ENCODE peak calls at places on chromosome 12, in four cellular contexts. One of them, this sample, is unnamed.
A peak's percentile ranks its signal among the peaks of the same experiment; 100 is the strongest.

GRCh38 chr12:3004655-3005565 is 45.7 kb downstream of the TEAD4 start:
- DNase-seq in LoVo: no peak
- DNase-seq in midbrain: peak; percentile 12
- DNase-seq in AG09319: no peak
- DNase-seq in this sample: no peak

GRCh38 chr12:68420225-68421008 is 88.3 kb upstream of the MDM1 start:
- DNase-seq in LoVo: no peak
- DNase-seq in midbrain: peak; percentile 16
- DNase-seq in AG09319: no peak
- DNase-seq in this sample: no peak

GRCh38 chr12:23721268-23721667 is 228.2 kb downstream of the SOX5 start:
- DNase-seq in LoVo: no peak
- DNase-seq in midbrain: no peak
- DNase-seq in AG09319: no peak
- DNase-seq in this sample: no peak

GRCh38 chr12:52320784-52321400 is at the start of gene KRT83:
- DNase-seq in LoVo: no peak
- DNase-seq in midbrain: no peak
- DNase-seq in AG09319: no peak
- DNase-seq in this sample: no peak

GRCh38 chr12:10048531-10048930 is 18.0 kb downstream of the CLEC9A start:
- DNase-seq in LoVo: no peak
- DNase-seq in midbrain: peak; percentile 35
- DNase-seq in AG09319: no peak
- DNase-seq in this sample: no peak

GRCh38 chr12:116525418-116526001 is 33.7 kb upstream of the MAP1LC3B2 start:
- DNase-seq in LoVo: peak; percentile 71
- DNase-seq in midbrain: no peak
- DNase-seq in AG09319: peak; percentile 67
- DNase-seq in this sample: peak; percentile 55

GRCh38 chr12:117141097-117141898 is 42.1 kb upstream of the TESC start:
- DNase-seq in LoVo: no peak
- DNase-seq in midbrain: no peak
- DNase-seq in AG09319: no peak
- DNase-seq in this sample: no peak

GRCh38 chr12:5166976-5167375 is 123.3 kb downstream of the KCNA5 start:
- DNase-seq in LoVo: peak; percentile 23
- DNase-seq in midbrain: no peak
- DNase-seq in AG09319: peak; percentile 93
- DNase-seq in this sample: no peak

GRCh38 chr12:89058393-89058792 is 293.9 kb downstream of the DUSP6 start:
- DNase-seq in LoVo: no peak
- DNase-seq in midbrain: no peak
- DNase-seq in AG09319: no peak
- DNase-seq in this sample: no peak

GRCh38 chr12:1805441-1806081 is 14.8 kb upstream of the LRTM2 start:
- DNase-seq in LoVo: no peak
- DNase-seq in midbrain: no peak
- DNase-seq in AG09319: no peak
- DNase-seq in this sample: no peak

GRCh38 chr12:25615119-25615518 is 62.0 kb upstream of the LMNTD1 start:
- DNase-seq in LoVo: peak; percentile 14
- DNase-seq in midbrain: no peak
- DNase-seq in AG09319: peak; percentile 83
- DNase-seq in this sample: peak; percentile 19

GRCh38 chr12:53096089-53096741 is 1.3 kb upstream of the IGFBP6 start:
- DNase-seq in LoVo: no peak
- DNase-seq in midbrain: no peak
- DNase-seq in AG09319: peak; percentile 85
- DNase-seq in this sample: no peak

GRCh38 chr12:130375296-130375695 is 37.6 kb downstream of the PIWIL1 start:
- DNase-seq in LoVo: no peak
- DNase-seq in midbrain: no peak
- DNase-seq in AG09319: no peak
- DNase-seq in this sample: no peak

GRCh38 chr12:97960225-97960624 is 497.6 kb downstream of the RMST start:
- DNase-seq in LoVo: no peak
- DNase-seq in midbrain: no peak
- DNase-seq in AG09319: no peak
- DNase-seq in this sample: no peak

GRCh38 chr12:108854453-108855283 is 2.7 kb downstream of the SSH1 start:
- DNase-seq in LoVo: no peak
- DNase-seq in midbrain: no peak
- DNase-seq in AG09319: peak; percentile 96
- DNase-seq in this sample: peak; percentile 88

This sample was measured in PC-9.